ENCODE peak calls at places on chromosomes 13 and 19, in eight cellular contexts. N is hepatic stellate cell, W is KBM-7, J is activated B cell treated with CpG ODN at 0.5 μM for 24 hours, T is T-helper 1 cell, Y is cardiac muscle cell, S is MM.1S, G is NCI-H1417. I is an unnamed sample.

GRCh38 chr19:42092350-42092749 is 16.4 kb downstream of the ZNF574 start:
- DNase-seq in N (no peak), W (peak), J (no peak), T (peak), Y (no peak), S (peak), G (peak), I (peak)

GRCh38 chr13:23515116-23515515 is 55.1 kb upstream of the TNFRSF19 start:
- DNase-seq in N (no peak), W (no peak), J (no peak), T (no peak), Y (no peak), S (no peak), G (no peak), I (no peak)

GRCh38 chr19:15923702-15924101 is 10.6 kb downstream of the CYP4F11 start:
- DNase-seq in N (no peak), W (no peak), J (no peak), T (no peak), Y (no peak), S (no peak), G (no peak), I (no peak)

GRCh38 chr19:27748551-27749152 is 1464.3 kb downstream of the UQCRFS1 start:
- DNase-seq in N (no peak), W (no peak), J (no peak), T (no peak), Y (no peak), S (no peak), G (no peak), I (no peak)

GRCh38 chr19:16066611-16067104 is 9.6 kb upstream of the TPM4 start:
- DNase-seq in N (peak), W (peak), J (no peak), T (peak), Y (no peak), S (peak), G (no peak), I (peak)

GRCh38 chr13:28355822-28356371 is 139.0 kb downstream of the FLT1 start:
- DNase-seq in N (no peak), W (peak), J (no peak), T (no peak), Y (no peak), S (no peak), G (no peak), I (no peak)

GRCh38 chr19:51821921-51822716 is 27.2 kb downstream of the FPR3 start:
- DNase-seq in N (no peak), W (peak), J (no peak), T (no peak), Y (no peak), S (no peak), G (no peak), I (no peak)

GRCh38 chr19:46489445-46490272 is 6.0 kb downstream of the PNMA8B start:
- DNase-seq in N (peak), W (no peak), J (no peak), T (no peak), Y (no peak), S (no peak), G (no peak), I (peak)

GRCh38 chr13:41568143-41568989 is 111.0 kb downstream of the RGCC start:
- DNase-seq in N (no peak), W (no peak), J (no peak), T (no peak), Y (no peak), S (no peak), G (no peak), I (no peak)

I was measured in dermis microvascular lymphatic vessel endothelial cell.